ENCODE peak calls at places on chromosomes 1 and 21, in seven cellular contexts. One of them, this sample, is unnamed. For H3K4me1 and H3K27me3, the result is how much of the 10 kb centered on the place peaks cover.

GRCh38 chr1:62391369-62391971 is 45.4 kb upstream of the USP1 start:
- DNase-seq in body of pancreas: peak
- DNase-seq in tibial nerve: no peak
- DNase-seq in HCT116: peak
- DNase-seq in left ventricle myocardium inferior: no peak
- DNase-seq in lower lobe of right lung: no peak
- DNase-seq in A673: peak
- DNase-seq in this sample: no peak

GRCh38 chr1:245751111-245751510 is 596.3 kb downstream of the KIF26B start:
- DNase-seq in body of pancreas: no peak
- DNase-seq in tibial nerve: no peak
- DNase-seq in HCT116: no peak
- DNase-seq in left ventricle myocardium inferior: no peak
- DNase-seq in lower lobe of right lung: no peak
- DNase-seq in A673: no peak
- DNase-seq in this sample: no peak

GRCh38 chr1:160830321-160831153 is 32.1 kb downstream of the CD244 start:
- DNase-seq in body of pancreas: peak
- DNase-seq in tibial nerve: peak
- DNase-seq in HCT116: peak
- DNase-seq in left ventricle myocardium inferior: no peak
- DNase-seq in lower lobe of right lung: peak
- DNase-seq in A673: peak
- DNase-seq in this sample: peak

GRCh38 chr1:205450448-205450847 is 5.4 kb downstream of the BLACAT1 start:
- DNase-seq in body of pancreas: no peak
- DNase-seq in tibial nerve: no peak
- DNase-seq in HCT116: peak
- DNase-seq in left ventricle myocardium inferior: no peak
- DNase-seq in lower lobe of right lung: no peak
- DNase-seq in A673: no peak
- DNase-seq in this sample: no peak

GRCh38 chr21:45294509-45295291 is 7.0 kb upstream of the POFUT2 start:
- DNase-seq in body of pancreas: peak
- DNase-seq in tibial nerve: peak
- DNase-seq in HCT116: no peak
- DNase-seq in left ventricle myocardium inferior: peak
- DNase-seq in lower lobe of right lung: peak
- DNase-seq in A673: no peak
- DNase-seq in this sample: peak

GRCh38 chr21:38277501-38278111 is 20.8 kb downstream of the KCNJ15 start:
- DNase-seq in body of pancreas: no peak
- DNase-seq in tibial nerve: peak
- DNase-seq in HCT116: no peak
- DNase-seq in left ventricle myocardium inferior: no peak
- DNase-seq in lower lobe of right lung: no peak
- DNase-seq in A673: peak
- DNase-seq in this sample: no peak

GRCh38 chr1:152878042-152878441 is at the start of gene SMCP:
- DNase-seq in body of pancreas: no peak
- DNase-seq in tibial nerve: no peak
- DNase-seq in HCT116: no peak
- DNase-seq in left ventricle myocardium inferior: no peak
- DNase-seq in lower lobe of right lung: no peak
- DNase-seq in A673: peak
- DNase-seq in this sample: no peak

GRCh38 chr1:150560011-150560438 is 10.8 kb downstream of the ADAMTSL4 start:
- DNase-seq in body of pancreas: peak
- DNase-seq in tibial nerve: peak
- DNase-seq in HCT116: peak
- DNase-seq in left ventricle myocardium inferior: peak
- DNase-seq in lower lobe of right lung: peak
- DNase-seq in A673: peak
- DNase-seq in this sample: peak

GRCh38 chr1:202630541-202630940 is 79.7 kb downstream of the SYT2 start:
- DNase-seq in body of pancreas: no peak
- DNase-seq in tibial nerve: no peak
- DNase-seq in HCT116: no peak
- DNase-seq in left ventricle myocardium inferior: no peak
- DNase-seq in lower lobe of right lung: no peak
- DNase-seq in A673: no peak
- DNase-seq in this sample: peak

GRCh38 chr1:33299461-33300155 is 21.3 kb downstream of the A3GALT2 start:
- DNase-seq in body of pancreas: no peak
- DNase-seq in tibial nerve: no peak
- DNase-seq in HCT116: no peak
- DNase-seq in left ventricle myocardium inferior: no peak
- DNase-seq in lower lobe of right lung: no peak
- DNase-seq in A673: no peak
- DNase-seq in this sample: no peak

GRCh38 chr1:166470057-166470456 is 303.3 kb upstream of the FAM78B start:
- DNase-seq in body of pancreas: no peak
- DNase-seq in tibial nerve: no peak
- DNase-seq in HCT116: no peak
- DNase-seq in left ventricle myocardium inferior: no peak
- DNase-seq in lower lobe of right lung: no peak
- DNase-seq in A673: no peak
- DNase-seq in this sample: no peak

GRCh38 chr21:38048241-38048640 is 132.0 kb upstream of the KCNJ6 start:
- DNase-seq in body of pancreas: no peak
- DNase-seq in tibial nerve: no peak
- DNase-seq in HCT116: no peak
- DNase-seq in left ventricle myocardium inferior: no peak
- DNase-seq in lower lobe of right lung: no peak
- DNase-seq in A673: no peak
- DNase-seq in this sample: no peak

GRCh38 chr1:226787638-226788037 is 48.6 kb upstream of the ITPKB start:
- DNase-seq in body of pancreas: no peak
- DNase-seq in tibial nerve: no peak
- DNase-seq in HCT116: no peak
- DNase-seq in left ventricle myocardium inferior: no peak
- DNase-seq in lower lobe of right lung: no peak
- DNase-seq in A673: no peak
- DNase-seq in this sample: no peak

GRCh38 chr1:2594641-2595131 is 8.1 kb downstream of the PRXL2B start:
- DNase-seq in body of pancreas: no peak
- DNase-seq in tibial nerve: no peak
- DNase-seq in HCT116: no peak
- DNase-seq in left ventricle myocardium inferior: no peak
- DNase-seq in lower lobe of right lung: no peak
- DNase-seq in A673: no peak
- DNase-seq in this sample: no peak

GRCh38 chr1:10637833-10638558 is 158.4 kb downstream of the CASZ1 start:
- DNase-seq in body of pancreas: no peak
- DNase-seq in tibial nerve: peak
- DNase-seq in HCT116: no peak
- DNase-seq in left ventricle myocardium inferior: no peak
- DNase-seq in lower lobe of right lung: no peak
- DNase-seq in A673: no peak
- DNase-seq in this sample: no peak

GRCh38 chr1:81420760-81421159 is 380.0 kb upstream of the ADGRL2 start:
- DNase-seq in body of pancreas: no peak
- DNase-seq in tibial nerve: no peak
- DNase-seq in HCT116: no peak
- DNase-seq in left ventricle myocardium inferior: no peak
- DNase-seq in lower lobe of right lung: no peak
- DNase-seq in A673: no peak
- DNase-seq in this sample: no peak

GRCh38 chr1:195851016-195851591 is 757.1 kb downstream of the KCNT2 start:
- DNase-seq in body of pancreas: no peak
- DNase-seq in tibial nerve: no peak
- DNase-seq in HCT116: no peak
- DNase-seq in left ventricle myocardium inferior: no peak
- DNase-seq in lower lobe of right lung: no peak
- DNase-seq in A673: no peak
- DNase-seq in this sample: no peak

GRCh38 chr1:44655609-44656008 is 18.7 kb downstream of the TMEM53 start:
- DNase-seq in body of pancreas: no peak
- DNase-seq in tibial nerve: no peak
- DNase-seq in HCT116: no peak
- DNase-seq in left ventricle myocardium inferior: no peak
- DNase-seq in lower lobe of right lung: no peak
- DNase-seq in A673: peak
- DNase-seq in this sample: peak

GRCh38 chr1:226427131-226427530 is 19.2 kb upstream of the PARP1 start:
- DNase-seq in body of pancreas: no peak
- DNase-seq in tibial nerve: no peak
- DNase-seq in HCT116: no peak
- DNase-seq in left ventricle myocardium inferior: no peak
- DNase-seq in lower lobe of right lung: no peak
- DNase-seq in A673: no peak
- DNase-seq in this sample: no peak

GRCh38 chr1:10865518-10866313 is 69.3 kb upstream of the CASZ1 start:
- DNase-seq in body of pancreas: no peak
- DNase-seq in tibial nerve: no peak
- DNase-seq in HCT116: no peak
- DNase-seq in left ventricle myocardium inferior: no peak
- DNase-seq in lower lobe of right lung: no peak
- DNase-seq in A673: no peak
- DNase-seq in this sample: no peak

GRCh38 chr21:36132691-36133090 is 2.2 kb upstream of the CBR3 start:
- DNase-seq in body of pancreas: no peak
- DNase-seq in tibial nerve: peak
- DNase-seq in HCT116: no peak
- DNase-seq in left ventricle myocardium inferior: peak
- DNase-seq in lower lobe of right lung: no peak
- DNase-seq in A673: no peak
- DNase-seq in this sample: no peak

DNA sequence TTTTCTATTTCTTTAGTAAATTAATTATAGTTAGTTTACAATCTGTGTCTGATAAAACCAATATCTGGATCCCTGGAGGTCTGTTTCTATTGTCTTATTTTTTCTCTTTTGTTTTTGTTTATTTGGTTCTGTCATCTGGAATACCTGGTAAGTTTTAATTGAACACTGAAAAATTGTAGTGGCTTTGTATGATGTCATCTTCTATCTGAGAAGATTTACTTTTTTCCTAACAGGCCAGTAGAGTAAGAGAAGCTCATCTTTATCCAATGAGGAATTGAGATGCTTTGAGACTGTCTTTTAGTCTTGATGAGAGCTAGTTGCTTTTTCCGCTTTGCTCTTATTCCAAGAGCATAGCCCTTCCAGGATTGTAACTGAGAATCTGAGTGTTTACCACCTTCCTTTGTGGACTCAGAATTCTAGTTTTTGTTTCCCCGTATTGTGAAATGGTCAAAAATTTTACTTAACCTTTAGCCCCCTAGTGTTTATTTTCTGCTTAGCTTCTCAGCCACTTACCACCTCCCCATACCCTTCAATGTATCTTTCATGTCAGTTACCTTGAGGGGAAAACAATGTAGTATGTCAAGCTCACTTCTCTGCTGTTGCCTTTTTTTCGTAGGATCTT is 25.0 kb downstream of the PTGFRN start:
- DNase-seq in body of pancreas: no peak
- DNase-seq in tibial nerve: no peak
- DNase-seq in HCT116: no peak
- DNase-seq in left ventricle myocardium inferior: no peak
- DNase-seq in lower lobe of right lung: no peak
- DNase-seq in A673: no peak
- DNase-seq in this sample: peak
- TF ChIP-seq CTCF in body of pancreas: peak
- TF ChIP-seq CTCF in tibial nerve: no peak
- TF ChIP-seq CTCF in HCT116: no peak
- TF ChIP-seq CTCF in left ventricle myocardium inferior: peak
- TF ChIP-seq CTCF in lower lobe of right lung: no peak
- TF ChIP-seq CTCF in A673: peak
- TF ChIP-seq CTCF in this sample: peak

GRCh38 chr1:8664887-8665286 is 152.6 kb downstream of the RERE start:
- DNase-seq in body of pancreas: no peak
- DNase-seq in tibial nerve: no peak
- DNase-seq in HCT116: no peak
- DNase-seq in left ventricle myocardium inferior: no peak
- DNase-seq in lower lobe of right lung: no peak
- DNase-seq in A673: no peak
- DNase-seq in this sample: no peak
- H3K4me1 ChIP-seq in body of pancreas: half or more
- H3K4me1 ChIP-seq in tibial nerve: half or more
- H3K4me1 ChIP-seq in HCT116: under half
- H3K4me1 ChIP-seq in left ventricle myocardium inferior: half or more
- H3K4me1 ChIP-seq in lower lobe of right lung: half or more
- H3K4me1 ChIP-seq in A673: half or more
- H3K4me1 ChIP-seq in this sample: under half

DNA sequence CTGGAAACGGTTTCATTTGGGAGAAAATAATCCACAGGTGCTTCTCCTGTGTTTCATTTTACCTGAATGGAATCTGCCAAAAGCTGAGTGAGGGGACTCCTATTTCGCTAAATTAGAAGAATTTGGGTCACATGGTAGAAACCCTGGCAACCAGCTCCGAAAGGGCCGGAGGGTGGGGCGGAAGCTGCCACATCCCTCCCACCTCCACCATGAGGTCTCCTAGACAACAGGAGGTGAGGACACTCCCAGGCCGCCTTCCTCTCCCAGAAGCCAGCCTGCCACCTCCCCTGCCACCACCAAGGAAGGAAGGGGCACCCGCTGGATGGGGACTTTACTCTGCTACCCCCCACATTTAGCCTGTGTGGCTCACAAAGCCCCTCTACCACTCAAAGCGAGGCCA is 199.9 kb upstream of the ZC3H12A start:
- DNase-seq in body of pancreas: no peak
- DNase-seq in tibial nerve: no peak
- DNase-seq in HCT116: no peak
- DNase-seq in left ventricle myocardium inferior: no peak
- DNase-seq in lower lobe of right lung: no peak
- DNase-seq in A673: no peak
- DNase-seq in this sample: no peak
- H3K27me3 ChIP-seq in body of pancreas: under half
- H3K27me3 ChIP-seq in tibial nerve: under half
- H3K27me3 ChIP-seq in HCT116: under half
- H3K27me3 ChIP-seq in left ventricle myocardium inferior: half or more
- H3K27me3 ChIP-seq in lower lobe of right lung: under half
- H3K27me3 ChIP-seq in A673: under half
- H3K27me3 ChIP-seq in this sample: under half

DNA sequence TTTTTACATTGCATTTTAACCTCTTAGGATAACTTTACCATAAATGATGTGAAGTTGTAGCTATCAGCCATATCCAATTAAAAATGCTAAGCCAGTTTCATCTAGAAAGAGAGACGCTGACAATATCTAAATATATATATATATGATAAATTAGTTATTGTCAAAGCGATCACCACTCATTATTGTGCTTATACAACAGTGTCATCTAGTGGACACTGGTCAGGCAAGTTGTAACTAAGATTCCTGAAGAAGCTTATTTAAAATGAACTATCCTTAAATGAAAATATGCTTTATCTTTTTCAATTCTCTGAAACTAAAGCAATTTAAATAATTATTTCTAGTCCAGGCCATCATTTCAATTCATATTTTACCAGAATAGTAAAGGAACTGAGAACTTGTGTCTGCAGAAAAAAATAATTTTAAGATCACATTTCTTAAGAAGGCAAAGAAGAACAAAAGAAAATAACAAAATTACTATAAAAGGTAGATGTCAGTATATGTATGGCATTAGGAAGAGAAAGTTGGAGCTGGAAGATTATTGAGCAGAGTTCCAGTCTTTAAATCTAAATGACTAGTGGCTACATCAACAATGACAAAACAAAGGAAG is 193.3 kb upstream of the SNX7 start:
- DNase-seq in body of pancreas: no peak
- DNase-seq in tibial nerve: peak
- DNase-seq in HCT116: peak
- DNase-seq in left ventricle myocardium inferior: no peak
- DNase-seq in lower lobe of right lung: no peak
- DNase-seq in A673: peak
- DNase-seq in this sample: no peak
- TF ChIP-seq CTCF in body of pancreas: peak
- TF ChIP-seq CTCF in tibial nerve: peak
- TF ChIP-seq CTCF in HCT116: peak
- TF ChIP-seq CTCF in left ventricle myocardium inferior: peak
- TF ChIP-seq CTCF in lower lobe of right lung: peak
- TF ChIP-seq CTCF in A673: peak
- TF ChIP-seq CTCF in this sample: peak

This sample was measured in Caco-2.